ENCODE peak calls at places on chromosome 17, in nine cellular contexts. R is midbrain; T is mucosa of gallbladder; N is immature natural killer cell; C is HAP-1; E is AG04449; L is activated T-cell treated with anti-CD3 and anti-CD28 coated beads, Interleukin-2, amount 50 U/mL, for 72 hours; Q is naive B cell; U is GM23338. K is an unnamed sample.

GRCh38 chr17:39939588-39940419 is 12.3 kb downstream of the LRRC3C start:
- DNase-seq in E (peak), N (no peak), T (no peak), R (no peak), Q (peak), C (peak), U (peak), L (peak), K (no peak)

GRCh38 chr17:40345161-40346034 is 19.1 kb downstream of the GJD3 start:
- DNase-seq in U (peak), C (peak), R (peak), N (peak), L (no peak), Q (peak), E (no peak), T (peak), K (peak)

GRCh38 chr17:75502746-75503329 is 12.5 kb downstream of the CASKIN2 start:
- DNase-seq in L (no peak), U (no peak), N (no peak), Q (no peak), E (no peak), R (no peak), C (no peak), T (no peak), K (no peak)

GRCh38 chr17:17868637-17869522 is 32.1 kb upstream of the SREBF1 start:
- DNase-seq in N (no peak), C (peak), Q (no peak), L (no peak), E (no peak), U (peak), R (no peak), T (no peak), K (peak)

GRCh38 chr17:21129023-21129681 is 2.4 kb downstream of the DHRS7B start:
- DNase-seq in N (no peak), C (peak), U (peak), Q (no peak), T (peak), L (no peak), R (peak), E (peak), K (no peak)

GRCh38 chr17:47066095-47066494 is 87.0 kb upstream of the RPRML start:
- DNase-seq in Q (no peak), T (no peak), L (no peak), R (no peak), C (no peak), U (peak), E (no peak), N (no peak), K (peak)

GRCh38 chr17:7132511-7133094 is 18.0 kb upstream of the ASGR2 start:
- DNase-seq in T (no peak), N (peak), L (peak), Q (peak), E (no peak), C (no peak), R (no peak), U (peak), K (peak)

GRCh38 chr17:73798111-73798748 is 154.0 kb upstream of the SDK2 start:
- DNase-seq in L (no peak), Q (no peak), U (no peak), C (no peak), T (peak), N (no peak), R (no peak), E (peak), K (no peak)

GRCh38 chr17:60229189-60229802 is 79.5 kb downstream of the CA4 start:
- DNase-seq in Q (no peak), R (no peak), T (no peak), U (no peak), N (no peak), L (no peak), C (no peak), E (no peak), K (no peak)

GRCh38 chr17:28746611-28747045 is 2.8 kb downstream of the TRAF4 start:
- DNase-seq in T (peak), L (no peak), R (peak), Q (no peak), U (peak), C (no peak), N (no peak), E (no peak), K (no peak)

GRCh38 chr17:55852734-55853133 is 101.9 kb downstream of the PCTP start:
- DNase-seq in U (no peak), C (no peak), L (no peak), Q (no peak), T (no peak), E (no peak), N (no peak), R (no peak), K (no peak)

GRCh38 chr17:76631821-76632565 is 11.6 kb downstream of the ST6GALNAC1 start:
- DNase-seq in R (no peak), U (no peak), N (peak), C (no peak), Q (no peak), E (no peak), L (no peak), T (no peak), K (peak)

GRCh38 chr17:82582208-82582607 is 62.7 kb downstream of the FOXK2 start:
- DNase-seq in C (no peak), L (no peak), T (no peak), E (no peak), N (no peak), U (no peak), R (no peak), Q (no peak), K (no peak)

GRCh38 chr17:14859521-14859920 is 405.6 kb downstream of the PMP22 start:
- DNase-seq in R (no peak), C (no peak), T (no peak), Q (no peak), L (no peak), E (peak), N (no peak), U (no peak), K (no peak)

GRCh38 chr17:13513039-13513405 is 88.7 kb downstream of the HS3ST3A1 start:
- DNase-seq in U (peak), E (no peak), T (no peak), R (no peak), L (no peak), Q (no peak), C (no peak), N (no peak), K (no peak)

GRCh38 chr17:79947351-79948031 is 88.2 kb downstream of the TBC1D16 start:
- DNase-seq in T (no peak), R (no peak), Q (no peak), N (no peak), E (no peak), C (peak), L (no peak), U (no peak), K (no peak)

GRCh38 chr17:73165616-73166404 is 1.0 kb downstream of the SSTR2 start:
- DNase-seq in U (peak), N (no peak), C (no peak), Q (no peak), E (no peak), L (no peak), T (no peak), R (no peak), K (peak)

GRCh38 chr17:76671912-76672262 is 28.3 kb upstream of the ST6GALNAC1 start:
- DNase-seq in U (no peak), N (no peak), E (no peak), R (no peak), Q (no peak), T (no peak), C (no peak), L (no peak), K (no peak)

GRCh38 chr17:4852504-4853075 is 19.4 kb downstream of the MINK1 start:
- DNase-seq in C (peak), U (no peak), N (peak), E (no peak), L (peak), R (no peak), Q (no peak), T (no peak), K (no peak)

GRCh38 chr17:35700157-35700556 is 31.3 kb upstream of the RASL10B start:
- DNase-seq in L (no peak), R (no peak), U (no peak), E (no peak), T (peak), Q (no peak), C (no peak), N (no peak), K (no peak)

GRCh38 chr17:47838636-47839035 is 2.4 kb downstream of the SCRN2 start:
- DNase-seq in U (no peak), E (no peak), N (no peak), Q (no peak), R (no peak), L (no peak), T (no peak), C (no peak), K (no peak)

GRCh38 chr17:33375783-33376182 is 82.7 kb upstream of the ASIC2 start:
- DNase-seq in N (no peak), C (no peak), Q (no peak), R (no peak), U (no peak), L (no peak), E (no peak), T (no peak), K (no peak)

GRCh38 chr17:17824119-17824779 is 12.5 kb downstream of the SREBF1 start:
- DNase-seq in R (no peak), C (peak), T (no peak), U (no peak), Q (no peak), L (peak), E (no peak), N (no peak), K (no peak)

GRCh38 chr17:2796164-2797140 is at the start of gene RAP1GAP2:
- DNase-seq in E (no peak), C (peak), N (peak), L (peak), R (peak), U (no peak), Q (peak), T (peak), K (no peak)

GRCh38 chr17:68701046-68701445 is 99.9 kb upstream of the FAM20A start:
- DNase-seq in C (no peak), E (no peak), T (no peak), N (no peak), L (no peak), Q (no peak), R (no peak), U (no peak), K (no peak)

GRCh38 chr17:45645330-45645729 is 138.8 kb upstream of the CRHR1 start:
- DNase-seq in C (no peak), L (no peak), T (no peak), U (no peak), N (no peak), R (no peak), Q (no peak), E (no peak), K (no peak)

GRCh38 chr17:82330322-82331239 is 3.0 kb downstream of the SECTM1 start:
- DNase-seq in Q (no peak), R (no peak), T (no peak), N (no peak), C (peak), E (no peak), U (no peak), L (no peak), K (peak)

GRCh38 chr17:48513097-48513496 is 17.7 kb downstream of the HOXB1 start:
- DNase-seq in C (no peak), L (no peak), N (no peak), R (no peak), T (no peak), Q (no peak), E (no peak), U (no peak), K (no peak)

GRCh38 chr17:14748036-14748715 is 447.3 kb downstream of the HS3ST3B1 start:
- DNase-seq in L (peak), T (no peak), U (no peak), N (no peak), R (no peak), E (no peak), Q (no peak), C (no peak), K (no peak)

GRCh38 chr17:17177186-17177585 is 28.9 kb downstream of the PLD6 start:
- DNase-seq in U (no peak), R (no peak), N (no peak), L (no peak), Q (no peak), C (no peak), E (no peak), T (no peak), K (no peak)

GRCh38 chr17:69773081-69773480 is 301.9 kb upstream of the KCNJ16 start:
- DNase-seq in T (no peak), L (no peak), U (no peak), R (no peak), N (no peak), E (no peak), C (no peak), Q (no peak), K (no peak)

GRCh38 chr17:40323317-40323716 is 14.3 kb downstream of the RARA start:
- DNase-seq in N (no peak), R (no peak), C (no peak), E (no peak), Q (no peak), T (no peak), L (no peak), U (no peak), K (no peak)

GRCh38 chr17:16977932-16978331 is 6.0 kb upstream of the TNFRSF13B start:
- DNase-seq in R (no peak), C (no peak), E (no peak), T (no peak), Q (no peak), L (no peak), N (no peak), U (peak), K (peak)

GRCh38 chr17:59846391-59847165 is 46.2 kb downstream of the TUBD1 start:
- DNase-seq in R (no peak), N (no peak), L (no peak), T (peak), U (peak), E (no peak), C (no peak), Q (peak), K (no peak)

GRCh38 chr17:8888704-8889302 is 21.3 kb upstream of the PIK3R6 start:
- DNase-seq in N (no peak), U (no peak), Q (no peak), C (no peak), T (no peak), L (no peak), E (no peak), R (no peak), K (no peak)

GRCh38 chr17:27381007-27381501 is 75.2 kb upstream of the KSR1 start:
- DNase-seq in T (peak), U (peak), N (peak), E (no peak), C (peak), R (peak), Q (peak), L (peak), K (peak)

GRCh38 chr17:5793899-5794298 is 209.6 kb upstream of the NLRP1 start:
- DNase-seq in U (peak), Q (no peak), T (no peak), C (no peak), E (no peak), L (no peak), R (no peak), N (no peak), K (peak)

GRCh38 chr17:4230142-4230541 is 33.6 kb downstream of the ANKFY1 start:
- DNase-seq in R (peak), C (no peak), Q (no peak), N (no peak), E (peak), T (peak), U (peak), L (no peak), K (peak)